ENCODE peak calls at places on chromosome 7, in ten cellular contexts. One of them, this sample, is unnamed.

GRCh38 chr7:137684776-137685175 is 162.0 kb downstream of the DGKI start:
- DNase-seq in GM13977: no peak
- DNase-seq in small intestine: no peak
- DNase-seq in EL: no peak
- DNase-seq in DMS 273 treated with DMSO at 0.1 percent for 48 hours: no peak
- DNase-seq in GM19239: no peak
- DNase-seq in globus pallidus: no peak
- DNase-seq in activated CD8-positive, alpha-beta memory T cell treated with anti-CD3 and anti-CD28 coated beads for 48 hours: no peak
- DNase-seq in suprapubic skin: no peak
- DNase-seq in hippocampal formation: no peak
- DNase-seq in this sample: no peak

GRCh38 chr7:127361736-127362135 is 30.8 kb downstream of the ZNF800 start:
- DNase-seq in globus pallidus: no peak
- DNase-seq in suprapubic skin: no peak
- DNase-seq in EL: no peak
- DNase-seq in hippocampal formation: no peak
- DNase-seq in GM13977: no peak
- DNase-seq in GM19239: no peak
- DNase-seq in DMS 273 treated with DMSO at 0.1 percent for 48 hours: no peak
- DNase-seq in activated CD8-positive, alpha-beta memory T cell treated with anti-CD3 and anti-CD28 coated beads for 48 hours: no peak
- DNase-seq in small intestine: no peak
- DNase-seq in this sample: no peak

GRCh38 chr7:48337012-48337621 is 165.9 kb downstream of the ABCA13 start:
- DNase-seq in small intestine: peak
- DNase-seq in GM13977: peak
- DNase-seq in DMS 273 treated with DMSO at 0.1 percent for 48 hours: no peak
- DNase-seq in globus pallidus: peak
- DNase-seq in hippocampal formation: peak
- DNase-seq in activated CD8-positive, alpha-beta memory T cell treated with anti-CD3 and anti-CD28 coated beads for 48 hours: no peak
- DNase-seq in suprapubic skin: no peak
- DNase-seq in GM19239: no peak
- DNase-seq in EL: peak
- DNase-seq in this sample: peak

GRCh38 chr7:137146012-137146455 is 197.5 kb downstream of the PTN start:
- DNase-seq in GM13977: no peak
- DNase-seq in suprapubic skin: no peak
- DNase-seq in EL: peak
- DNase-seq in globus pallidus: no peak
- DNase-seq in activated CD8-positive, alpha-beta memory T cell treated with anti-CD3 and anti-CD28 coated beads for 48 hours: no peak
- DNase-seq in DMS 273 treated with DMSO at 0.1 percent for 48 hours: no peak
- DNase-seq in small intestine: no peak
- DNase-seq in hippocampal formation: no peak
- DNase-seq in GM19239: no peak
- DNase-seq in this sample: no peak

GRCh38 chr7:4700577-4701235 is 18.6 kb downstream of the FOXK1 start:
- DNase-seq in hippocampal formation: no peak
- DNase-seq in GM19239: no peak
- DNase-seq in globus pallidus: no peak
- DNase-seq in suprapubic skin: no peak
- DNase-seq in small intestine: no peak
- DNase-seq in EL: peak
- DNase-seq in DMS 273 treated with DMSO at 0.1 percent for 48 hours: no peak
- DNase-seq in activated CD8-positive, alpha-beta memory T cell treated with anti-CD3 and anti-CD28 coated beads for 48 hours: no peak
- DNase-seq in GM13977: no peak
- DNase-seq in this sample: peak

GRCh38 chr7:144780071-144780608 is 55.7 kb downstream of the TPK1 start:
- DNase-seq in EL: no peak
- DNase-seq in suprapubic skin: no peak
- DNase-seq in GM19239: no peak
- DNase-seq in hippocampal formation: no peak
- DNase-seq in small intestine: no peak
- DNase-seq in DMS 273 treated with DMSO at 0.1 percent for 48 hours: no peak
- DNase-seq in GM13977: no peak
- DNase-seq in globus pallidus: no peak
- DNase-seq in activated CD8-positive, alpha-beta memory T cell treated with anti-CD3 and anti-CD28 coated beads for 48 hours: no peak
- DNase-seq in this sample: no peak

GRCh38 chr7:12436896-12437535 is 33.4 kb upstream of the VWDE start:
- DNase-seq in small intestine: no peak
- DNase-seq in DMS 273 treated with DMSO at 0.1 percent for 48 hours: no peak
- DNase-seq in suprapubic skin: no peak
- DNase-seq in GM19239: no peak
- DNase-seq in EL: peak
- DNase-seq in globus pallidus: no peak
- DNase-seq in hippocampal formation: peak
- DNase-seq in activated CD8-positive, alpha-beta memory T cell treated with anti-CD3 and anti-CD28 coated beads for 48 hours: no peak
- DNase-seq in GM13977: no peak
- DNase-seq in this sample: no peak

GRCh38 chr7:5477723-5478531 is 54.3 kb upstream of the TNRC18 start:
- DNase-seq in small intestine: peak
- DNase-seq in globus pallidus: no peak
- DNase-seq in GM19239: peak
- DNase-seq in DMS 273 treated with DMSO at 0.1 percent for 48 hours: peak
- DNase-seq in activated CD8-positive, alpha-beta memory T cell treated with anti-CD3 and anti-CD28 coated beads for 48 hours: no peak
- DNase-seq in GM13977: peak
- DNase-seq in hippocampal formation: no peak
- DNase-seq in EL: no peak
- DNase-seq in suprapubic skin: no peak
- DNase-seq in this sample: no peak

GRCh38 chr7:73343671-73344380 is 15.9 kb downstream of the FKBP6 start:
- DNase-seq in suprapubic skin: no peak
- DNase-seq in activated CD8-positive, alpha-beta memory T cell treated with anti-CD3 and anti-CD28 coated beads for 48 hours: no peak
- DNase-seq in EL: no peak
- DNase-seq in hippocampal formation: no peak
- DNase-seq in GM19239: no peak
- DNase-seq in GM13977: no peak
- DNase-seq in globus pallidus: peak
- DNase-seq in small intestine: peak
- DNase-seq in DMS 273 treated with DMSO at 0.1 percent for 48 hours: no peak
- DNase-seq in this sample: no peak

GRCh38 chr7:103797647-103798307 is 191.7 kb downstream of the RELN start:
- DNase-seq in suprapubic skin: no peak
- DNase-seq in small intestine: no peak
- DNase-seq in DMS 273 treated with DMSO at 0.1 percent for 48 hours: no peak
- DNase-seq in globus pallidus: no peak
- DNase-seq in activated CD8-positive, alpha-beta memory T cell treated with anti-CD3 and anti-CD28 coated beads for 48 hours: no peak
- DNase-seq in hippocampal formation: no peak
- DNase-seq in EL: no peak
- DNase-seq in GM13977: no peak
- DNase-seq in GM19239: no peak
- DNase-seq in this sample: no peak

GRCh38 chr7:132709971-132710567 is 133.8 kb upstream of the PLXNA4 start:
- DNase-seq in hippocampal formation: no peak
- DNase-seq in suprapubic skin: no peak
- DNase-seq in activated CD8-positive, alpha-beta memory T cell treated with anti-CD3 and anti-CD28 coated beads for 48 hours: no peak
- DNase-seq in globus pallidus: peak
- DNase-seq in DMS 273 treated with DMSO at 0.1 percent for 48 hours: no peak
- DNase-seq in EL: peak
- DNase-seq in small intestine: peak
- DNase-seq in GM13977: peak
- DNase-seq in GM19239: no peak
- DNase-seq in this sample: peak

GRCh38 chr7:2637505-2638223 is 5.9 kb downstream of the TTYH3 start:
- DNase-seq in GM19239: peak
- DNase-seq in suprapubic skin: no peak
- DNase-seq in GM13977: peak
- DNase-seq in globus pallidus: no peak
- DNase-seq in DMS 273 treated with DMSO at 0.1 percent for 48 hours: no peak
- DNase-seq in EL: no peak
- DNase-seq in small intestine: no peak
- DNase-seq in hippocampal formation: no peak
- DNase-seq in activated CD8-positive, alpha-beta memory T cell treated with anti-CD3 and anti-CD28 coated beads for 48 hours: no peak
- DNase-seq in this sample: no peak

GRCh38 chr7:19110026-19110777 is 7.2 kb downstream of the TWIST1 start:
- DNase-seq in globus pallidus: no peak
- DNase-seq in DMS 273 treated with DMSO at 0.1 percent for 48 hours: no peak
- DNase-seq in GM13977: no peak
- DNase-seq in activated CD8-positive, alpha-beta memory T cell treated with anti-CD3 and anti-CD28 coated beads for 48 hours: no peak
- DNase-seq in hippocampal formation: no peak
- DNase-seq in suprapubic skin: no peak
- DNase-seq in small intestine: no peak
- DNase-seq in EL: peak
- DNase-seq in GM19239: no peak
- DNase-seq in this sample: no peak

GRCh38 chr7:70053970-70054369 is 455.7 kb downstream of the AUTS2 start:
- DNase-seq in suprapubic skin: no peak
- DNase-seq in hippocampal formation: no peak
- DNase-seq in small intestine: no peak
- DNase-seq in GM19239: no peak
- DNase-seq in EL: no peak
- DNase-seq in activated CD8-positive, alpha-beta memory T cell treated with anti-CD3 and anti-CD28 coated beads for 48 hours: no peak
- DNase-seq in globus pallidus: no peak
- DNase-seq in GM13977: no peak
- DNase-seq in DMS 273 treated with DMSO at 0.1 percent for 48 hours: no peak
- DNase-seq in this sample: no peak

GRCh38 chr7:2870471-2870941 is 26.4 kb upstream of the GNA12 start:
- DNase-seq in EL: peak
- DNase-seq in activated CD8-positive, alpha-beta memory T cell treated with anti-CD3 and anti-CD28 coated beads for 48 hours: no peak
- DNase-seq in hippocampal formation: no peak
- DNase-seq in GM19239: no peak
- DNase-seq in small intestine: peak
- DNase-seq in DMS 273 treated with DMSO at 0.1 percent for 48 hours: no peak
- DNase-seq in globus pallidus: peak
- DNase-seq in suprapubic skin: peak
- DNase-seq in GM13977: peak
- DNase-seq in this sample: peak

GRCh38 chr7:37354661-37355131 is 94.0 kb downstream of the ELMO1 start:
- DNase-seq in small intestine: no peak
- DNase-seq in suprapubic skin: peak
- DNase-seq in globus pallidus: peak
- DNase-seq in activated CD8-positive, alpha-beta memory T cell treated with anti-CD3 and anti-CD28 coated beads for 48 hours: no peak
- DNase-seq in hippocampal formation: peak
- DNase-seq in DMS 273 treated with DMSO at 0.1 percent for 48 hours: no peak
- DNase-seq in GM19239: no peak
- DNase-seq in GM13977: no peak
- DNase-seq in EL: no peak
- DNase-seq in this sample: no peak

GRCh38 chr7:111540199-111540815 is 22.0 kb downstream of the IMMP2L start:
- DNase-seq in small intestine: peak
- DNase-seq in hippocampal formation: no peak
- DNase-seq in GM13977: no peak
- DNase-seq in DMS 273 treated with DMSO at 0.1 percent for 48 hours: no peak
- DNase-seq in globus pallidus: no peak
- DNase-seq in suprapubic skin: no peak
- DNase-seq in EL: no peak
- DNase-seq in activated CD8-positive, alpha-beta memory T cell treated with anti-CD3 and anti-CD28 coated beads for 48 hours: no peak
- DNase-seq in GM19239: no peak
- DNase-seq in this sample: no peak

GRCh38 chr7:2738110-2738509 is 50.1 kb downstream of the AMZ1 start:
- DNase-seq in small intestine: no peak
- DNase-seq in hippocampal formation: peak
- DNase-seq in DMS 273 treated with DMSO at 0.1 percent for 48 hours: no peak
- DNase-seq in globus pallidus: no peak
- DNase-seq in GM13977: no peak
- DNase-seq in suprapubic skin: no peak
- DNase-seq in EL: no peak
- DNase-seq in GM19239: no peak
- DNase-seq in activated CD8-positive, alpha-beta memory T cell treated with anti-CD3 and anti-CD28 coated beads for 48 hours: no peak
- DNase-seq in this sample: no peak

GRCh38 chr7:35504365-35504764 is 190.6 kb downstream of the HERPUD2 start:
- DNase-seq in EL: no peak
- DNase-seq in GM19239: no peak
- DNase-seq in hippocampal formation: no peak
- DNase-seq in GM13977: no peak
- DNase-seq in DMS 273 treated with DMSO at 0.1 percent for 48 hours: no peak
- DNase-seq in activated CD8-positive, alpha-beta memory T cell treated with anti-CD3 and anti-CD28 coated beads for 48 hours: no peak
- DNase-seq in suprapubic skin: no peak
- DNase-seq in small intestine: no peak
- DNase-seq in globus pallidus: no peak
- DNase-seq in this sample: no peak

GRCh38 chr7:92699560-92699959 is 109.4 kb upstream of the FAM133B start:
- DNase-seq in DMS 273 treated with DMSO at 0.1 percent for 48 hours: no peak
- DNase-seq in EL: peak
- DNase-seq in GM13977: no peak
- DNase-seq in GM19239: no peak
- DNase-seq in small intestine: no peak
- DNase-seq in globus pallidus: no peak
- DNase-seq in activated CD8-positive, alpha-beta memory T cell treated with anti-CD3 and anti-CD28 coated beads for 48 hours: no peak
- DNase-seq in hippocampal formation: no peak
- DNase-seq in suprapubic skin: no peak
- DNase-seq in this sample: no peak

This sample was measured in NCI-H460.